ENCODE peak calls at places on chromosomes 1 and 21, in eight cellular contexts. O, G, X, F, H, D, K and S are unnamed samples.

GRCh38 chr1:173005196-173005864 is 45.4 kb downstream of the TNFSF18 start:
- DNase-seq in X (no peak), F (no peak), H (no peak), G (no peak), O (no peak), K (no peak), D (no peak), S (no peak)

GRCh38 chr1:172823534-172823933 is 164.6 kb downstream of the FASLG start:
- DNase-seq in H (no peak), D (peak), G (no peak), O (no peak), K (no peak), X (no peak), F (no peak), S (no peak)

GRCh38 chr1:16068356-16069270 is 4.8 kb downstream of the FAM131C start:
- DNase-seq in X (no peak), K (no peak), H (no peak), O (no peak), D (peak), F (no peak), G (peak), S (no peak)

GRCh38 chr21:45291613-45292398 is 4.1 kb upstream of the POFUT2 start:
- DNase-seq in D (no peak), X (peak), F (no peak), K (no peak), O (no peak), G (no peak), H (no peak), S (no peak)

GRCh38 chr1:152774875-152775274 is at the start of gene LCE1F:
- DNase-seq in X (no peak), K (no peak), D (no peak), F (no peak), O (no peak), H (no peak), G (no peak), S (no peak)

GRCh38 chr1:12477936-12478611 is 139.9 kb downstream of the DHRS3 start:
- DNase-seq in G (peak), F (no peak), X (no peak), D (peak), K (peak), H (no peak), O (no peak), S (peak)

GRCh38 chr1:2548068-2548589 is 8.0 kb upstream of the TNFRSF14 start:
- DNase-seq in F (peak), D (peak), X (peak), K (no peak), H (peak), G (peak), O (peak), S (peak)

GRCh38 chr1:6700853-6701436 is 671 bp downstream of the DNAJC11 start:
- DNase-seq in H (peak), O (no peak), X (no peak), K (no peak), D (no peak), G (no peak), F (peak), S (no peak)

GRCh38 chr1:155940531-155940992 is 876 bp upstream of the RXFP4 start:
- DNase-seq in H (no peak), O (peak), D (peak), K (no peak), G (no peak), F (no peak), X (no peak), S (no peak)

GRCh38 chr1:31588751-31589515 is 12.6 kb downstream of the TINAGL1 start:
- DNase-seq in K (no peak), D (no peak), O (peak), X (no peak), G (peak), H (no peak), F (no peak), S (peak)

GRCh38 chr1:84672080-84672735 is 18.1 kb downstream of the SSX2IP start:
- DNase-seq in X (no peak), K (no peak), O (no peak), G (no peak), H (no peak), F (peak), D (no peak), S (no peak)

GRCh38 chr1:202662081-202662480 is 48.2 kb downstream of the SYT2 start:
- DNase-seq in G (no peak), H (no peak), F (no peak), X (no peak), O (no peak), K (no peak), D (no peak), S (no peak)

GRCh38 chr1:97174039-97174704 is 452.6 kb downstream of the PTBP2 start:
- DNase-seq in X (no peak), K (no peak), F (no peak), H (no peak), G (no peak), D (no peak), O (no peak), S (no peak)

GRCh38 chr1:244406337-244406736 is 45.4 kb downstream of the ADSS2 start:
- DNase-seq in K (no peak), O (no peak), D (no peak), G (no peak), F (no peak), H (no peak), X (no peak), S (no peak)

GRCh38 chr1:25428475-25429166 is 2.1 kb upstream of the MACO1 start:
- DNase-seq in X (no peak), G (no peak), K (no peak), F (no peak), H (no peak), O (no peak), D (no peak), S (no peak)

GRCh38 chr1:30376054-30376453 is 347.3 kb downstream of the MATN1 start:
- DNase-seq in D (no peak), H (no peak), X (no peak), O (no peak), F (no peak), K (no peak), G (no peak), S (peak)

GRCh38 chr1:185337221-185337620 is 20.2 kb upstream of the IVNS1ABP start:
- DNase-seq in H (no peak), F (no peak), G (no peak), O (no peak), K (no peak), X (no peak), D (peak), S (no peak)

GRCh38 chr1:8394456-8395321 is 76.8 kb downstream of the SLC45A1 start:
- DNase-seq in O (no peak), F (no peak), G (no peak), D (peak), H (no peak), X (no peak), K (no peak), S (no peak)

GRCh38 chr1:54850082-54850730 is 36.8 kb downstream of the DHCR24 start:
- DNase-seq in X (no peak), K (no peak), H (no peak), F (no peak), D (no peak), O (no peak), G (no peak), S (no peak)

GRCh38 chr1:206839857-206840256 is 25.6 kb upstream of the IL20 start:
- DNase-seq in K (no peak), O (no peak), D (peak), H (no peak), F (no peak), X (no peak), G (no peak), S (no peak)

GRCh38 chr1:173427146-173428054 is 49.7 kb upstream of the PRDX6 start:
- DNase-seq in K (no peak), F (no peak), G (no peak), X (no peak), H (no peak), O (no peak), D (no peak), S (no peak)

GRCh38 chr1:32736812-32737791 is 34.5 kb upstream of the SYNC start:
- DNase-seq in G (no peak), D (no peak), K (no peak), O (no peak), X (no peak), F (no peak), H (no peak), S (no peak)

DNA sequence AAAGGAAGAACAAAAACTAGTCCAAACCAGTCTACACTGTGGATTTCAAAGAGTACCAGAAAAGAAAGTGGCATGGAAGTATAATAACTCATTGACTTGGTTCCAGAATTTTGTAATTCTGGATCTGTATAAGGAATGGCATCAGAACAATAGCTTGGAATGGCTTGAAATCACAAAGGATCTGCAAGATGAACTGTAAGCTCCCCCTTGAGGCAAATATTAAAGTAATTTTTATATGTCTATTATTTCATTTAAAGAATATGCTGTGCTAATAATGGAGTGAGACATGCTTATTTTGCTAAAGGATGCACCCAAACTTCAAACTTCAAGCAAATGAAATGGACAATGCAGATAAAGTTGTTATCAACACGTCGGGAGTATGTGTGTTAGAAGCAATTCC is 21.3 kb downstream of the CHODL start:
- DNase-seq in G (no peak), X (no peak), K (no peak), F (no peak), H (no peak), D (no peak), O (no peak), S (no peak)
- TF ChIP-seq CTCF in G (no peak), X (no peak), K (no peak), F (no peak), H (no peak), D (no peak), O (no peak), S (no peak)

GRCh38 chr1:232578681-232579195 is 51.2 kb downstream of the SIPA1L2 start:
- DNase-seq in D (no peak), O (peak), G (no peak), K (no peak), X (no peak), F (no peak), H (no peak), S (no peak)
- TF ChIP-seq CTCF in D (no peak), O (no peak), G (no peak), K (no peak), X (no peak), F (no peak), H (no peak), S (no peak)

GRCh38 chr21:43653626-43654025 is 5.7 kb downstream of the HSF2BP start:
- DNase-seq in X (no peak), O (no peak), K (no peak), G (no peak), D (no peak), H (no peak), F (no peak), S (no peak)
- TF ChIP-seq CTCF in X (no peak), O (no peak), K (no peak), G (no peak), D (no peak), H (no peak), F (no peak), S (no peak)

GRCh38 chr1:209885403-209886218 is 52.4 kb upstream of the SYT14 start:
- DNase-seq in H (no peak), X (no peak), D (no peak), G (no peak), K (no peak), F (no peak), O (no peak), S (no peak)

GRCh38 chr1:209884665-209885117 is 53.3 kb upstream of the SYT14 start:
- DNase-seq in G (no peak), X (no peak), O (no peak), F (peak), H (no peak), D (peak), K (no peak), S (no peak)

GRCh38 chr1:209884249-209884648 is 53.8 kb upstream of the SYT14 start:
- DNase-seq in O (no peak), F (no peak), D (peak), G (no peak), X (no peak), H (no peak), K (no peak), S (no peak)

GRCh38 chr1:209883341-209883971 is 54.6 kb upstream of the SYT14 start:
- DNase-seq in F (no peak), X (no peak), G (no peak), D (peak), H (no peak), K (no peak), O (no peak), S (no peak)

GRCh38 chr1:209886219-209886536 is 51.8 kb upstream of the SYT14 start:
- DNase-seq in O (no peak), K (no peak), F (no peak), X (no peak), D (no peak), G (no peak), H (no peak), S (no peak)
- TF ChIP-seq CTCF in O (no peak), K (no peak), F (no peak), X (no peak), D (peak), G (no peak), H (no peak), S (no peak)